ENCODE peak calls at places on chromosomes 4 and X, in four cellular contexts. A is endothelial cell of umbilical vein, P is K562, K is IMR-90. O is an unnamed sample.

GRCh38 chrX:49019599-49020249 is 17.7 kb upstream of the GRIPAP1 start:
- DNase-seq in A (no peak), P (no peak), K (no peak), O (no peak)

GRCh38 chr4:175459571-175459970 is 352.5 kb downstream of the GPM6A start:
- DNase-seq in A (no peak), P (no peak), K (peak), O (no peak)

GRCh38 chr4:144615182-144615581 is 30.8 kb upstream of the HHIP start:
- DNase-seq in A (peak), P (no peak), K (peak), O (no peak)

GRCh38 chrX:110167952-110168451 is 149.9 kb downstream of the AMMECR1 start:
- DNase-seq in A (no peak), P (peak), K (no peak), O (no peak)

GRCh38 chr4:76879731-76880364 is 18.1 kb downstream of the SOWAHB start:
- DNase-seq in A (no peak), P (no peak), K (peak), O (no peak)

GRCh38 chr4:187464561-187464960 is 531.0 kb upstream of the ZFP42 start:
- DNase-seq in A (no peak), P (no peak), K (no peak), O (no peak)

GRCh38 chr4:3406431-3406830 is 35.3 kb upstream of the HGFAC start:
- DNase-seq in A (no peak), P (no peak), K (no peak), O (no peak)

GRCh38 chrX:38561951-38562719 is 793 bp downstream of the TSPAN7 start:
- DNase-seq in A (no peak), P (no peak), K (no peak), O (no peak)

GRCh38 chr4:72505314-72505744 is 63.7 kb downstream of the ADAMTS3 start:
- DNase-seq in A (peak), P (peak), K (peak), O (no peak)

GRCh38 chrX:136711147-136711546 is 63.2 kb downstream of the CD40LG start:
- DNase-seq in A (peak), P (no peak), K (peak), O (no peak)
- TF ChIP-seq FOS in A (no peak), P (no peak), K (no peak), O (no peak)

GRCh38 chr4:82833696-82834313 is 35.2 kb upstream of the SCD5 start:
- DNase-seq in A (peak), P (no peak), K (peak), O (no peak)
- TF ChIP-seq FOS in A (peak), P (no peak), K (peak), O (no peak)

DNA sequence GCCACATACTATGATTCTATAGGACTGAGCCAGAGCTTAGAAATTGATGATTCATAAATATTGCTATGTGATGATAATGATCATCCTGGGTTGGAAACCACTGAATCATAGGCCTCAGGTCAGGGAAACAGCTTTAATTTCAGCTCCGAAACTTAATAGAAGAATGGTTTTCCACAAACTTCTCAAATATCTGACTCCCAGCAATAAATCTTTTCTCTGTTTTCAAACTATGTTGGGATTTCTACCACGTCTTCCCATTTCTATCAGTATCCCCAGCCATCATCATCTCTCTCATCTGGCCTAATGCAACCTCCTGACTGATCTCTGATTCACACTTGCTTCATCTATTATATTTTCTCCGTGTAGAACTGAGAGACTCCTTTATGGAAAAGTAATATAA is 521.8 kb upstream of the AGA start:
- DNase-seq in A (no peak), P (no peak), K (peak), O (no peak)
- TF ChIP-seq FOS in A (no peak), P (no peak), K (no peak), O (no peak)

GRCh38 chrX:31423575-31424284 is 351.9 kb upstream of the FTHL17 start:
- DNase-seq in A (peak), P (peak), K (peak), O (no peak)
- TF ChIP-seq FOS in A (no peak), P (no peak), K (peak), O (no peak)

GRCh38 chr4:185115827-185116232 is 27.2 kb upstream of the SLC25A4 start:
- DNase-seq in A (peak), P (peak), K (peak), O (no peak)
- TF ChIP-seq FOS in A (no peak), P (peak), K (no peak), O (no peak)

GRCh38 chr4:4541040-4541631 is 712 bp downstream of the STX18 start:
- DNase-seq in A (peak), P (no peak), K (peak), O (peak)
- TF ChIP-seq FOS in A (peak), P (no peak), K (peak), O (no peak)

DNA sequence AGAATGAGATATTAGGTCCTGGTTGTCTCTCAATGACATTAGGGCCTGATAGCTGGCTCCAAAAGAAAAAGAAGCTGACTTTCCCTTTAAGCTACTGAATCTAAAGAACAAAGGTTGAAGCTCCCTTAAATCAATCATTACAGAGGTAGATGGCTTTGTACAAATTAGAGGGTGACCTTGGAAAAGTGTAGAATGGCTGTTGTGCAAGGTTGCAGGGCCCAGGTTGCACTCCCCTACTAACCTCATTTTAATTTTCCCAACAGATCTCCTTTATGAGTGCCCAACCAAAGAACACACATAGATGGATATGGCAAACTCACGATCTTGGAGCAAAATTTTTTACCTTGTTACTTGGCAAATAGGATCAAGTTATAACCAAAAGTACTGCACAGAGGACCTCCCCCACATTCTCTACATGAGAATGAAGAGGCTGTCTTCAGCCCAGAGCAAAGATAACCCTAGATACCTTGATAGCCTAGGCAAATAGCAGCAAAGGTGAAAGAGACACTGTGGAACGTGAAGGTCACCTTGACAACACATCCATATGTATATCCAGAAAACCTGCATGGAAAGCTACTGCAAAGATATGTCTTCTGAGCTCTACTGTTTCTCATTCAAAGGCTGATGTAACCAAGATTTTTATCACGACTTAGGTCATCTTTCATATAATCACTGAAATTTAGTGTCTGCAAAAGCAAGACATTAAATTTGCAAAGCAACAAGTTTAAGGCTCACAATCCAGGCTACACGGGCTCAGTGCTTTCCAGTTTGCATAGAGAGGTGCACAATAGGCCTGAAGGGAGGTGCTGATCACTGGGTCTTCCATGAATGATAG is 23.0 kb downstream of the KLB start:
- DNase-seq in A (no peak), P (no peak), K (no peak), O (no peak)
- TF ChIP-seq FOS in A (no peak), P (no peak), K (no peak), O (no peak)